ENCODE peak calls at places on chromosomes 3 and 15, in seven cellular contexts. A, H, I, P, Z, B and S are unnamed samples.

GRCh38 chr15:99070268-99070667 is 34.6 kb upstream of the SYNM start:
- DNase-seq in P (no peak), H (no peak), A (no peak), Z (no peak), I (no peak), B (no peak), S (no peak)

GRCh38 chr3:16319307-16319706 is 54.3 kb downstream of the OXNAD1 start:
- DNase-seq in H (no peak), P (no peak), B (peak), A (peak), I (peak), Z (no peak), S (no peak)

GRCh38 chr15:80982205-80982604 is 7.4 kb downstream of the MESD start:
- DNase-seq in Z (no peak), A (no peak), H (no peak), B (no peak), I (no peak), P (no peak), S (no peak)

GRCh38 chr3:197171481-197172067 is 126.8 kb downstream of the DLG1 start:
- DNase-seq in A (no peak), Z (no peak), B (no peak), H (no peak), I (no peak), P (no peak), S (no peak)

GRCh38 chr15:66657062-66658020 is 44.7 kb upstream of the SMAD6 start:
- DNase-seq in P (no peak), I (no peak), Z (no peak), H (no peak), A (no peak), B (no peak), S (peak)

GRCh38 chr3:152196782-152197181 is 71.9 kb upstream of the MBNL1 start:
- DNase-seq in P (no peak), Z (no peak), H (no peak), A (no peak), B (no peak), I (no peak), S (no peak)

GRCh38 chr15:62782100-62782791 is 260.3 kb upstream of the TPM1 start:
- DNase-seq in H (no peak), B (peak), Z (peak), A (peak), I (peak), P (peak), S (peak)

GRCh38 chr15:29337156-29337959 is 67.7 kb upstream of the NSMCE3 start:
- DNase-seq in B (no peak), P (no peak), I (no peak), A (no peak), Z (no peak), H (no peak), S (peak)

GRCh38 chr3:114079761-114080160 is 23.2 kb downstream of the QTRT2 start:
- DNase-seq in I (no peak), Z (no peak), A (no peak), H (no peak), P (no peak), B (no peak), S (no peak)

GRCh38 chr3:159074756-159075155 is 272.9 kb downstream of the MFSD1 start:
- DNase-seq in Z (no peak), H (no peak), B (no peak), P (no peak), A (no peak), I (no peak), S (no peak)

GRCh38 chr3:126926684-126927404 is 56.1 kb upstream of the PLXNA1 start:
- DNase-seq in A (no peak), H (no peak), I (no peak), Z (peak), B (peak), P (peak), S (peak)

GRCh38 chr3:108021533-108021932 is 69.3 kb downstream of the CD47 start:
- DNase-seq in I (no peak), A (no peak), Z (no peak), P (no peak), H (no peak), B (no peak), S (no peak)

GRCh38 chr3:173700336-173700735 is 302.8 kb downstream of the NLGN1 start:
- DNase-seq in I (no peak), H (no peak), Z (no peak), A (no peak), P (no peak), B (no peak), S (no peak)

GRCh38 chr3:171192176-171192854 is 165.8 kb upstream of the SLC2A2 start:
- DNase-seq in A (peak), I (no peak), P (no peak), H (no peak), B (peak), Z (no peak), S (peak)

GRCh38 chr3:122942937-122943827 is 84.4 kb downstream of the SEMA5B start:
- DNase-seq in P (peak), A (peak), H (no peak), I (peak), Z (no peak), B (peak), S (peak)

GRCh38 chr3:74789111-74789510 is 174.7 kb upstream of the CNTN3 start:
- DNase-seq in I (no peak), H (no peak), P (no peak), A (no peak), B (no peak), Z (no peak), S (no peak)

GRCh38 chr3:104901396-104901795 is 465.3 kb upstream of the ALCAM start:
- DNase-seq in P (no peak), Z (no peak), H (no peak), B (no peak), I (no peak), A (no peak), S (no peak)

GRCh38 chr15:31145271-31145911 is 43.9 kb upstream of the TRPM1 start:
- DNase-seq in H (no peak), B (peak), I (no peak), Z (no peak), P (no peak), A (no peak), S (no peak)